ENCODE peak calls at places on chromosomes 7 and 10, in nine cellular contexts. I is gastrocnemius medialis, A is mammary epithelial cell, G is A549, O is HCT116, E is IMR-90, T is tibial artery, X is dorsolateral prefrontal cortex, R is ovary. Q is an unnamed sample.

GRCh38 chr7:93920496-93921189 is 892 bp upstream of the GNG11 start:
- DNase-seq in E (no peak), R (no peak), O (no peak), X (no peak), G (peak), A (no peak), T (no peak), I (no peak), Q (no peak)

GRCh38 chr7:44075296-44076075 is 6.8 kb downstream of the POLM start:
- DNase-seq in E (no peak), I (peak), A (no peak), O (no peak), X (no peak), R (no peak), T (no peak), G (no peak), Q (no peak)

GRCh38 chr10:121772406-121772805 is 155.4 kb downstream of the ATE1 start:
- DNase-seq in T (no peak), G (no peak), O (no peak), I (no peak), X (no peak), E (no peak), R (no peak), A (no peak), Q (no peak)

GRCh38 chr7:47946581-47947354 is 1.5 kb downstream of the PKD1L1 start:
- DNase-seq in X (no peak), E (no peak), I (no peak), A (peak), R (no peak), G (no peak), O (no peak), T (no peak), Q (no peak)

GRCh38 chr10:96718304-96718990 is 1.9 kb downstream of the PIK3AP1 start:
- DNase-seq in I (no peak), X (no peak), R (no peak), E (no peak), T (no peak), A (no peak), G (no peak), O (no peak), Q (no peak)

GRCh38 chr7:78223598-78223997 is 425.0 kb downstream of the PHTF2 start:
- DNase-seq in A (no peak), R (no peak), O (no peak), E (no peak), G (no peak), I (no peak), X (no peak), T (no peak), Q (no peak)

GRCh38 chr7:140983802-140984201 is 30.9 kb downstream of the MRPS33 start:
- DNase-seq in T (no peak), X (no peak), G (peak), O (peak), I (no peak), E (peak), A (no peak), R (no peak), Q (no peak)

GRCh38 chr10:130341325-130341724 is 205.1 kb downstream of the GLRX3 start:
- DNase-seq in R (no peak), O (no peak), X (no peak), A (no peak), T (no peak), E (no peak), I (no peak), G (no peak), Q (no peak)

GRCh38 chr7:3482147-3482921 is 181.3 kb downstream of the SDK1 start:
- DNase-seq in A (peak), R (no peak), I (no peak), X (no peak), E (peak), G (peak), T (no peak), O (peak), Q (peak)

GRCh38 chr7:71308105-71308504 is 176.2 kb downstream of the GALNT17 start:
- DNase-seq in G (no peak), X (peak), A (no peak), I (peak), T (peak), E (no peak), O (no peak), R (no peak), Q (no peak)

GRCh38 chr10:102610499-102610898 is 33.8 kb upstream of the TRIM8 start:
- DNase-seq in T (no peak), X (no peak), E (no peak), A (no peak), G (no peak), R (no peak), I (no peak), O (no peak), Q (no peak)

GRCh38 chr10:63197304-63198092 is 64.4 kb downstream of the NRBF2 start:
- DNase-seq in T (no peak), I (no peak), X (no peak), O (no peak), G (no peak), E (peak), A (no peak), R (no peak), Q (no peak)

GRCh38 chr10:124592736-124593430 is 131.3 kb downstream of the LHPP start:
- DNase-seq in X (no peak), O (no peak), T (no peak), G (no peak), I (no peak), A (no peak), R (no peak), E (no peak), Q (no peak)

DNA sequence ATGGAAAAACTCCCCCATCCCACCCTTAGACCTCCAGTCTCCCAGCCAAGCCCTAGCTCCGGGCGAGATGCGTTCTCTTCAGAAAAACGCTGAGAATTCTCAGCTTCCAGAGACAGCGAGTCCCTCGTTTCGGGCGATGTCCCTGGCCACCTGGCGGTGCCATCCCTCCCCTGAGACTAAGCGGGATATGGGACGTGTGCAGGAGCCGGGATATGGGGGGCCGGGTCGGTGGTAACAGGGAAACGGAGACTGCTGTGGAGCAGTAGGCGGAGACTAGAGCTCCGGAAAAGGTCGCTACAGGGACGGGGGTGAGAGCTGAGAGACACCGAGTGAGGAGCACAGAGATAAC is 435 bp upstream of the STRIP2 start:
- DNase-seq in T (no peak), R (no peak), X (no peak), I (no peak), E (no peak), O (peak), G (peak), A (no peak), Q (no peak)
- TF ChIP-seq CTCF in T (no peak), R (no peak), X (no peak), I (no peak), E (no peak), O (peak), G (no peak), A (no peak), Q (no peak)

DNA sequence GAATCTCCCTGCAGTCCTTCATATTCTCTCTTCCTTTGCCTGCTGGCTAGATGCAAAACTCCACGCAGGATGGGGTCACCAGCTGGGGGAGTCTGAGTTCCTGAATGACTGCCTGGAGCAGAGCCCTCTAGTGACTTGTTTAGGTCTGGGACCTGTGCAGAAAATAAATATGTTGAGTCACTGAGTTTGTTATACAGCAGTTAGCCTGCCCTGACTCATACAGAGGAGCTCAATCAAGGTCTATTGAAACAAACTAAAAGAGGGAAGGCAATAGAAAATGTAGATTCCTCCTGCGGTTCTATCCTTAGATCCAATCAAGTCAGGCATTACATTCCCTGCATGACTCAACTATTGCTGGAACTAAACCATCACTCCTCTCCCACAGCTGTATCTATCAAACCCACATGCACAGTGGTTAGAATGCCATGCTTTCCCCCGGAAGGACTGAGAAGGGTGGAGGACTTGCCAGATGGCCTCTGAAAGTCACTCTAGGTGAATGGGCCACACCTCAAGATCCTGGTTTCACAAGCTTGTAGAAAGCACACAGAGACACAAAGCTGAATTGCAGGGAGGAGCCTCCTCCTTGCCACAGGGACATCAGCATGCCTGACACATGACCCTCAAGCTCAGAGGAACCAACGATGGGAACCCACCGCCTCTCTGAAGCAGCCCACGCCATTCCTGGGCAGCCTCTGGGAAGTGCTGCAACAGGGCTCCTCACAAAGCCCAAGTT is 73.9 kb downstream of the SH3PXD2A start:
- DNase-seq in O (peak), E (peak), I (no peak), A (peak), G (peak), X (no peak), T (no peak), R (no peak), Q (peak)
- H3K27ac ChIP-seq in O (no peak), E (peak), I (peak), A (peak), G (peak), X (no peak), T (no peak), R (no peak), Q (peak)

GRCh38 chr7:17971392-17971791 is 31.1 kb upstream of the SNX13 start:
- DNase-seq in I (no peak), A (no peak), G (no peak), E (peak), X (no peak), T (no peak), R (no peak), O (no peak), Q (peak)
- TF ChIP-seq CTCF in I (no peak), A (no peak), G (peak), E (peak), X (peak), T (no peak), R (no peak), O (peak), Q (peak)

GRCh38 chr7:101728128-101728527 is 89.3 kb upstream of the CUX1 start:
- DNase-seq in R (no peak), T (no peak), I (no peak), O (no peak), A (no peak), X (no peak), G (no peak), E (no peak), Q (no peak)

GRCh38 chr7:101728888-101729883 is 88.2 kb upstream of the CUX1 start:
- DNase-seq in X (no peak), A (no peak), G (peak), I (no peak), R (no peak), T (no peak), O (peak), E (peak), Q (no peak)

GRCh38 chr7:101731502-101732084 is 85.8 kb upstream of the CUX1 start:
- DNase-seq in E (no peak), A (no peak), O (no peak), I (no peak), T (no peak), X (no peak), R (no peak), G (no peak), Q (no peak)

GRCh38 chr7:101736077-101736476 is 81.3 kb upstream of the CUX1 start:
- DNase-seq in X (no peak), R (no peak), O (no peak), I (no peak), T (no peak), A (no peak), E (no peak), G (peak), Q (peak)

DNA sequence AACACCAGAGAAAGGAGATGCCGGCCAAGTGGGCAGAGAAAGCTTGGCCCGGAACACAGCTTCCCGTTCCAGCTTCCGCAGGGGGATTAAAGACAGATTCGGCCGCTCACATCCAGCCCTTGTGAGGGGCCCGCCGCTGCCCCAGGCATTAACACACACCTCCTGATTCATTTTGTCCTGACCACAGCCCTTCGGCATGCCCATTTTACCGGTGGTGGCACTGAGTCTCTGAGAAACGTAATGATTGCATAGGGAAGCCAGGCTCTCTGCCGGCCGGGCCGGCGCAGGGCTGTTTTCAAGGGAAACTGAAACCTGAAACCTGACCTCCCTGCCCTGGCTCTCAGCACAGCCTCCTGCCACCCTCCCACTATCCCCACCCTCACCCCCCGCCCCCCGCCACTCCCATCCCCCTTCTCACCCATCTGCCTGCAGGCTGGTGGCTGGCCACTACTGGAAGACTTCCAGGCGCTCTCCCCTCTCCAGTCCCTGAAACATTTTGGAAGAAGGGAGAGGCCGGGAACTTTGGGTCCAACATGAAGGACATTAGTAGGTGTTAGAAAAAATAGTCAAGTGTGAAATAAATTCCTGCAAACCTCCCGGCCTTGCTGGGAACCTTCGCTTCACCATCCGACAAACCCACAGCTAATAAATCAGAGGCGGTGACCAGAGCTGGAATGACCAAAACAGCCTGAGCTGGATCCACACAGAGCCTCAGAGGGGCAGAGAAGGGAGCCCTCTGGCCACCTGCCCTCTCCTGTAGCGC is 83.5 kb upstream of the CUX1 start:
- DNase-seq in O (no peak), R (peak), X (no peak), E (peak), A (no peak), G (no peak), T (no peak), I (peak), Q (no peak)
- H3K27ac ChIP-seq in O (no peak), R (no peak), X (no peak), E (no peak), A (no peak), G (peak), T (peak), I (peak), Q (peak)

DNA sequence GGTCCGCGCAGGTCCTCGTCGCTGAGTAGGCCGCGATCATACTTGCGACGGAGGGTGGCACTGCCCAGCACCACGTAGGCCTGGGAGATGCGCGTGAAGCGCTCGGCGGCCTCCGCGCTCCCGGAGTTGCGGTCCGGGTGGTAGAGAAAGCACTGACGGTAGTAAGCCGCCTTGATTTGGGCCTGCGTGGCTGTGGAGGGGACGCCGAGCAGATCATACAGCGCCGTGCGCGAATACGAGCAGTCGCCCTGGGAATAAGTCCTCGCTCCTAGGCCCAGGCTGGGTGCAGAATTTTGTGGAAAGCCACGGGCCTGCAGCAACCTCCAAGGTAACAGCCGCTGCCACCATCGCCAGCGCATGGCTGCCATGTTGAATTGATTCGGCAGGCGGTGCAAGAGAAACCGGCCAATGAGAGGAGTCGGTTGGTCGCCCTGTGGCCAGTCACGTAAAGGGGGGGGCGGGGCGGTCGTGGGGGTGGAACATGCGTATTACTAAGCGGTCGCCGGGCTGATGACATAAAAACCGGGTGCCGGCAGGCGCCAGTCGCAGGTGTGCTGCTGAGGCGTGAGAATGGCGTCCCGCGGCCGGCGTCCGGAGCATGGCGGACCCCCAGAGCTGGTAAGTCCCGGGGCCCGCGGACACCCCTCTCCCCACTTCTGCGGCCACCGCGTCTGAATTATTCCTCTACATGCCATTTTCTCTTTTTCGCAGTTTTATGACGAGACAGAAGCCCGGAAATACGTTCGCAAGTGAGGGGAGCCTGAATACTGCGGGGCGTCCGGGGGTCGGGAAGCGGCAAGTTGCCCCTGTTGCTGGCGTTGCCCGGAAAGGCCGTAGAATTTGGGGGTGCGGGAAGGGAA is at the start of the genes BUD23 and DNAJC30:
- DNase-seq in X (peak), G (peak), T (peak), A (peak), I (peak), O (peak), R (peak), E (peak), Q (peak)
- TF ChIP-seq CTCF in X (peak), G (no peak), T (no peak), A (no peak), I (no peak), O (no peak), R (peak), E (no peak), Q (no peak)

GRCh38 chr10:133261726-133262325 is 14.8 kb downstream of the ADAM8 start:
- DNase-seq in A (peak), G (peak), I (peak), T (peak), E (peak), O (no peak), X (peak), R (peak), Q (peak)
- H3K27ac ChIP-seq in A (peak), G (peak), I (peak), T (peak), E (peak), O (peak), X (peak), R (peak), Q (peak)

Q was measured in RWPE1.